ENCODE peak calls at places on chromosomes 1 and 21, in six cellular contexts. Y is HCT116; M is kidney; Z is GM06990; R is HAP-1; S is CD8-positive, alpha-beta memory T cell. X is an unnamed sample.

GRCh38 chr21:44378646-44379581 is 25.5 kb downstream of the TRPM2 start:
- DNase-seq in Z (no peak), S (no peak), Y (no peak), M (peak; percentile 58), R (no peak), X (no peak)

GRCh38 chr1:103517380-103518047 is 8.0 kb upstream of the RNPC3 start:
- DNase-seq in S (no peak), Z (no peak), R (no peak), Y (no peak), M (no peak), X (no peak)

GRCh38 chr1:89632213-89633102 is 462 bp upstream of the LRRC8C start:
- DNase-seq in M (peak; percentile 94), Z (peak; percentile 89), Y (peak; percentile 41), R (peak; percentile 87), S (peak; percentile 82), X (peak; percentile 66)

GRCh38 chr1:101026394-101026788 is 807 bp upstream of the DPH5 start:
- DNase-seq in R (no peak), M (no peak), Z (no peak), Y (no peak), S (no peak), X (no peak)

GRCh38 chr21:45822002-45822397 is 159.6 kb upstream of the COL6A1 start:
- DNase-seq in S (no peak), Y (no peak), M (no peak), Z (no peak), R (no peak), X (peak; percentile 21)

GRCh38 chr1:109794319-109795132 is 30.8 kb upstream of the EPS8L3 start:
- DNase-seq in R (no peak), S (no peak), Y (no peak), M (peak; percentile 45), Z (no peak), X (peak; percentile 57)

GRCh38 chr1:168405931-168406330 is 125.3 kb downstream of the TBX19 start:
- DNase-seq in Z (no peak), M (no peak), R (no peak), Y (peak; percentile 85), S (no peak), X (no peak)

GRCh38 chr1:201640624-201641023 is 101.7 kb downstream of the NAV1 start:
- DNase-seq in Z (no peak), Y (no peak), M (peak; percentile 73), S (no peak), R (no peak), X (no peak)

GRCh38 chr1:9827558-9828185 is 3.9 kb upstream of the CLSTN1 start:
- DNase-seq in Z (no peak), S (no peak), R (no peak), Y (no peak), M (no peak), X (no peak)

GRCh38 chr1:60984066-60984799 is 98.1 kb upstream of the NFIA start:
- DNase-seq in M (peak; percentile 69), Z (no peak), Y (no peak), S (no peak), R (no peak), X (peak; percentile 87)

GRCh38 chr1:39026947-39027507 is 877 bp downstream of the NDUFS5 start:
- DNase-seq in Z (no peak), S (no peak), Y (no peak), M (no peak), R (peak; percentile 34), X (no peak)

GRCh38 chr1:184152502-184152901 is 101.0 kb downstream of the TSEN15 start:
- DNase-seq in R (no peak), S (no peak), Y (no peak), Z (no peak), M (no peak), X (no peak)

GRCh38 chr1:117673405-117673804 is 67.6 kb downstream of the TENT5C start:
- DNase-seq in Y (no peak), S (no peak), R (no peak), Z (no peak), M (no peak), X (no peak)

GRCh38 chr21:45302082-45303061 is 14.7 kb upstream of the POFUT2 start:
- DNase-seq in M (peak; percentile 89), Y (no peak), R (no peak), Z (no peak), S (no peak), X (peak; percentile 67)

GRCh38 chr21:29092102-29092959 is 18.9 kb upstream of the CCT8 start:
- DNase-seq in S (no peak), R (no peak), M (no peak), Y (no peak), Z (no peak), X (no peak)

GRCh38 chr1:26035959-26036755 is 9.8 kb downstream of the SLC30A2 start:
- DNase-seq in M (peak; percentile 96), S (peak; percentile 70), Z (peak; percentile 79), R (peak; percentile 92), Y (peak; percentile 26), X (peak; percentile 75)

GRCh38 chr1:33081554-33082305 is 777 bp downstream of the AZIN2 start:
- DNase-seq in S (peak; percentile 12), Y (no peak), R (no peak), Z (no peak), M (no peak), X (no peak)

GRCh38 chr1:19888112-19888511 is 5.9 kb downstream of the OTUD3 start:
- DNase-seq in S (no peak), Y (no peak), R (no peak), Z (no peak), M (no peak), X (no peak)

GRCh38 chr1:37717631-37718030 is 25.3 kb downstream of the CDCA8 start:
- DNase-seq in R (no peak), S (no peak), Y (no peak), M (no peak), Z (no peak), X (no peak)

GRCh38 chr1:13830170-13830569 is 130.2 kb downstream of the PRDM2 start:
- DNase-seq in M (no peak), Z (no peak), Y (no peak), S (no peak), R (no peak), X (no peak)

GRCh38 chr1:47681735-47682134 is 243.9 kb downstream of the FOXD2 start:
- DNase-seq in Y (no peak), Z (no peak), R (no peak), M (no peak), S (no peak), X (peak; percentile 9)

GRCh38 chr1:165114022-165114888 is 242.3 kb downstream of the LMX1A start:
- DNase-seq in M (no peak), Z (no peak), S (no peak), R (peak; percentile 80), Y (peak; percentile 44), X (no peak)

GRCh38 chr1:4467241-4467640 is 187.2 kb upstream of the AJAP1 start:
- DNase-seq in R (no peak), M (no peak), Z (no peak), S (no peak), Y (no peak), X (no peak)

GRCh38 chr1:221714227-221715116 is 27.4 kb downstream of the DUSP10 start:
- DNase-seq in Y (no peak), Z (no peak), M (no peak), R (peak; percentile 10), S (no peak), X (no peak)

GRCh38 chr1:145955436-145955835 is 2.4 kb downstream of the LIX1L start:
- DNase-seq in Y (no peak), Z (no peak), M (no peak), S (no peak), R (no peak), X (no peak)

GRCh38 chr21:15564907-15565306 is 164.9 kb upstream of the USP25 start:
- DNase-seq in M (no peak), Y (no peak), S (no peak), R (no peak), Z (no peak), X (no peak)

GRCh38 chr1:111770916-111771315 is 15.2 kb downstream of the DDX20 start:
- DNase-seq in R (no peak), S (no peak), Y (no peak), Z (no peak), M (no peak), X (no peak)

GRCh38 chr1:117120774-117121588 is 568 bp downstream of the TRIM45 start:
- DNase-seq in Z (no peak), M (no peak), Y (no peak), R (no peak), S (no peak), X (no peak)

GRCh38 chr1:223129229-223129851 is 13.7 kb downstream of the TLR5 start:
- DNase-seq in R (peak; percentile 81), Y (no peak), Z (peak; percentile 59), S (peak; percentile 50), M (peak; percentile 93), X (peak; percentile 79)

GRCh38 chr1:237042467-237042891 is 495 bp downstream of the RYR2 start:
- DNase-seq in S (no peak), R (peak; percentile 25), Y (no peak), M (no peak), Z (peak; percentile 9), X (peak; percentile 63)
- H3K4me3 ChIP-seq in S (no peak overlapping the region), R (peak overlapping the region; percentile 27), Y (no peak overlapping the region), M (no peak overlapping the region), Z (no peak overlapping the region), X (peak overlapping the region; percentile 86)

GRCh38 chr1:80629304-80629837 is 1171.4 kb upstream of the ADGRL2 start:
- DNase-seq in S (no peak), Y (no peak), R (no peak), M (no peak), Z (no peak), X (no peak)
- H3K4me3 ChIP-seq in S (no peak overlapping the region), Y (no peak overlapping the region), R (no peak overlapping the region), M (no peak overlapping the region), Z (no peak overlapping the region), X (no peak overlapping the region)

DNA sequence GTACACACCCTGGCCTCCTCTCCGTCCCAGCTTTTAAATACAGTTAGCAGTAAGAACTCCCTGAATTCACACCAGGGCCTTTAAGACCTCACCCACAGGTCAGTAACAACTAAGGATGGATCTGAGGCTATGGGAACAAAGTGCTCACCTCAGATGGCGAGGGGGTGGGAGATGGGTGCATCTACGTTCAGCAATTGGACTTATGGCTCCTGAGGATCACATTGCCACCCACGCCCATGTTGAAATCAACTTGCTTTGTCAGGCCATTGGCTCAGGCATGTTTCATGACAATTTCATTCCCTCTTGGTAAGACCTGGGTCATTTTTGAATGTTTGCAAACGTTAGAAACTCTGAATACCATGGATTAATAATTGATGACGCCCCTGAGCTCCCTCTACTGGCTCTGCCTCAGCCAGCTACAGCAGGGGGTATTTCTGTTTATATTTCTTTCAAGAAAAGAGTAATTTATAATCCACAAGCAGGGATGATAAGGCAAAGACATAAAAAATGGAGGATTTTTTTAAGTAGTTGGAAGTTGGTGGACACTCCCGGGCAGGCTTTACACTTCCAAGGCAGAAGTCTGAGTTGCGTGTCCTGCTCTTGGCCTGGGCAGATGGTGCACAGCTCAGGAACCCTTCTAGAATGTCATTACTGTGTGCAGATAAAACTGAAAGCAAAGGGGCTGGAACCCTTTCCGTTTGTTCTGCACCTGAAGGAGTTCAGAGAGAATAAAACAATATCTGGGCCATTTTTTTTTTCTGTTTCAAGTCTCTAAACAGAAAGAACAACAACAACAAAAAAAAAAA is 13.7 kb upstream of the LBR start:
- DNase-seq in Z (no peak), Y (no peak), R (no peak), S (no peak), M (no peak), X (no peak)
- H3K4me3 ChIP-seq in Z (no peak overlapping the region), Y (no peak overlapping the region), R (no peak overlapping the region), S (no peak overlapping the region), M (peak overlapping the region; percentile 9), X (no peak overlapping the region)

DNA sequence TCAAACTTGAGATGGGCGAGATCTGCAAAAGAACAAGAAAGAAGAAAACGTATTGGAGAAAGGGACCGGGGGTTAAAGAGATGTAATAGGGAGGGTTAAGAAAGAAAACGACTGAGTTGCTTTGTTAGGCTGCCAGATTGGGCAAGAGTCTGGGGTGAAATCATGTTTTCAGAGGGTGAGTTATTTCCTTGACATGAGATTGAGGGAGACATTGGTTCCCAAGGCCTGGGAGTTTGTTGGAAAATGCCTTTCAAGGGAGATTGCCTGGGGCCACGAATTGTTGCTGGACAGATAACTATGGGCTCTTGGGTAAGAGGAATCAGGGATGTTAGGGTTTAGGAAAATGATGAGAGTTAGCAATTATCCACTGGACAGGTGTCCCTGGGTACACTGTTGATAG is 776 bp upstream of the CADM3 start:
- DNase-seq in R (no peak), Y (no peak), M (no peak), S (no peak), Z (no peak), X (no peak)
- H3K4me3 ChIP-seq in R (no peak overlapping the region), Y (no peak overlapping the region), M (no peak overlapping the region), S (no peak overlapping the region), Z (no peak overlapping the region), X (no peak overlapping the region)